ENCODE peak calls at places on chromosomes 12 and 14, in four cellular contexts. B is NCI-H1105 treated with DMSO at 0.1 percent for 48 hours, F is germinal center, X is stromal cell of bone marrow. S is an unnamed sample.
A peak's percentile ranks its signal among the peaks of the same experiment; 100 is the strongest.

GRCh38 chr14:93538411-93538810 is 107.7 kb downstream of the UNC79 start:
- DNase-seq in B (no peak), X (no peak), F (no peak), S (no peak)

GRCh38 chr12:76201316-76201715 is 116.8 kb upstream of the NAP1L1 start:
- DNase-seq in F (no peak), X (no peak), B (no peak), S (no peak)

GRCh38 chr12:45369065-45369464 is 153.2 kb downstream of the ANO6 start:
- DNase-seq in F (no peak), B (no peak), X (peak; percentile 51), S (no peak)

GRCh38 chr12:89618113-89618862 is 90.3 kb downstream of the ATP2B1 start:
- DNase-seq in X (no peak), B (no peak), F (no peak), S (no peak)

GRCh38 chr12:65313704-65314317 is 35.3 kb downstream of the MSRB3 start:
- DNase-seq in F (no peak), X (no peak), B (peak; percentile 52), S (peak; percentile 6)

GRCh38 chr14:92680781-92681650 is 67.4 kb downstream of the LGMN start:
- DNase-seq in B (peak; percentile 26), F (peak; percentile 82), X (peak; percentile 56), S (peak; percentile 52)

GRCh38 chr14:55237999-55238680 is 33.1 kb upstream of the FBXO34 start:
- DNase-seq in F (no peak), B (no peak), X (no peak), S (no peak)

GRCh38 chr12:88401153-88401552 is 179.1 kb downstream of the KITLG start:
- DNase-seq in F (no peak), X (no peak), B (no peak), S (no peak)

GRCh38 chr12:131897276-131897675 is 2.9 kb downstream of the ULK1 start:
- DNase-seq in X (no peak), F (no peak), B (no peak), S (no peak)

GRCh38 chr12:21697829-21698630 is 40.4 kb upstream of the LDHB start:
- DNase-seq in B (peak; percentile 32), F (no peak), X (peak; percentile 23), S (peak; percentile 27)

GRCh38 chr12:60148109-60148508 is 552.3 kb downstream of the SLC16A7 start:
- DNase-seq in B (no peak), F (no peak), X (peak; percentile 89), S (no peak)

GRCh38 chr12:47878293-47878917 is 26.4 kb downstream of the VDR start:
- DNase-seq in X (no peak), F (no peak), B (no peak), S (no peak)

GRCh38 chr12:47612953-47613352 is 92.9 kb downstream of the RPAP3 start:
- DNase-seq in F (no peak), B (no peak), X (no peak), S (no peak)

GRCh38 chr14:67187826-67188225 is 1.4 kb upstream of the GARIN2 start:
- DNase-seq in F (no peak), B (no peak), X (no peak), S (no peak)

GRCh38 chr14:53929871-53930685 is 26.5 kb downstream of the BMP4 start:
- DNase-seq in B (peak; percentile 62), F (peak; percentile 39), X (no peak), S (peak; percentile 21)

GRCh38 chr12:26239508-26240328 is 44.3 kb downstream of the SSPN start:
- DNase-seq in X (peak; percentile 96), B (no peak), F (no peak), S (no peak)

GRCh38 chr14:49966971-49967630 is 74.2 kb downstream of the ARF6 start:
- DNase-seq in B (no peak), F (no peak), X (no peak), S (no peak)

S was measured in NCI-H345.